ENCODE peak calls at places on chromosomes 12 and 14, in nine cellular contexts. I is AG10803, F is cardiac fibroblast, P is A549, G is endothelial cell of umbilical vein, R is neural progenitor cell, T is thyroid gland, W is dorsolateral prefrontal cortex, N is cardiac muscle cell. C is an unnamed sample.

GRCh38 chr12:88805692-88806091 is 225.4 kb upstream of the KITLG start:
- DNase-seq in I (peak; percentile 64), F (no peak), P (no peak), G (no peak), R (peak; percentile 4), T (no peak), W (no peak), N (no peak), C (no peak)

GRCh38 chr12:68367136-68367535 is 35.0 kb upstream of the MDM1 start:
- DNase-seq in I (no peak), F (no peak), P (no peak), G (no peak), R (no peak), T (no peak), W (no peak), N (no peak), C (no peak)

GRCh38 chr12:106179086-106179485 is 40.3 kb upstream of the NUAK1 start:
- DNase-seq in I (peak; percentile 61), F (no peak), P (no peak), G (no peak), R (peak; percentile 36), T (no peak), W (no peak), N (no peak), C (no peak)

GRCh38 chr12:102444093-102444492 is 36.3 kb downstream of the IGF1 start:
- DNase-seq in I (no peak), F (no peak), P (no peak), G (no peak), R (no peak), T (no peak), W (no peak), N (no peak), C (no peak)

GRCh38 chr14:22920697-22921096 is 1.7 kb upstream of the RBM23 start:
- DNase-seq in I (no peak), F (no peak), P (no peak), G (no peak), R (no peak), T (no peak), W (no peak), N (no peak), C (no peak)

GRCh38 chr12:110015132-110015531 is 15.9 kb downstream of the ANKRD13A start:
- DNase-seq in I (no peak), F (no peak), P (no peak), G (peak; percentile 71), R (no peak), T (no peak), W (no peak), N (no peak), C (no peak)

GRCh38 chr12:116318738-116319050 is 41.2 kb upstream of the MED13L start:
- DNase-seq in I (no peak), F (peak; percentile 31), P (no peak), G (no peak), R (no peak), T (peak; percentile 66), W (no peak), N (no peak), C (no peak)

GRCh38 chr14:55107766-55108554 is 21.1 kb upstream of the LGALS3 start:
- DNase-seq in I (peak; percentile 98), F (peak; percentile 99), P (peak; percentile 71), G (peak; percentile 94), R (no peak), T (peak; percentile 61), W (peak; percentile 79), N (no peak), C (peak; percentile 99)

GRCh38 chr14:100080206-100080605 is 15.0 kb downstream of the EVL start:
- DNase-seq in I (no peak), F (no peak), P (no peak), G (no peak), R (no peak), T (no peak), W (no peak), N (no peak), C (no peak)

GRCh38 chr12:109999983-110000505 is 814 bp downstream of the ANKRD13A start:
- DNase-seq in I (peak; percentile 67), F (peak; percentile 65), P (no peak), G (peak; percentile 43), R (peak; percentile 54), T (peak; percentile 47), W (no peak), N (peak; percentile 19), C (peak; percentile 48)

GRCh38 chr14:61644834-61645233 is 50.5 kb upstream of the HIF1A start:
- DNase-seq in I (no peak), F (no peak), P (no peak), G (no peak), R (peak; percentile 66), T (no peak), W (no peak), N (peak; percentile 28), C (no peak)

GRCh38 chr14:34970665-34971064 is 12.1 kb upstream of the SRP54 start:
- DNase-seq in I (no peak), F (no peak), P (no peak), G (no peak), R (no peak), T (no peak), W (no peak), N (no peak), C (no peak)

GRCh38 chr14:34966413-34966812 is 16.4 kb upstream of the SRP54 start:
- DNase-seq in I (no peak), F (no peak), P (no peak), G (no peak), R (no peak), T (no peak), W (no peak), N (no peak), C (no peak)

GRCh38 chr14:34965912-34966311 is 16.9 kb upstream of the SRP54 start:
- DNase-seq in I (no peak), F (no peak), P (no peak), G (no peak), R (no peak), T (no peak), W (no peak), N (no peak), C (no peak)

DNA sequence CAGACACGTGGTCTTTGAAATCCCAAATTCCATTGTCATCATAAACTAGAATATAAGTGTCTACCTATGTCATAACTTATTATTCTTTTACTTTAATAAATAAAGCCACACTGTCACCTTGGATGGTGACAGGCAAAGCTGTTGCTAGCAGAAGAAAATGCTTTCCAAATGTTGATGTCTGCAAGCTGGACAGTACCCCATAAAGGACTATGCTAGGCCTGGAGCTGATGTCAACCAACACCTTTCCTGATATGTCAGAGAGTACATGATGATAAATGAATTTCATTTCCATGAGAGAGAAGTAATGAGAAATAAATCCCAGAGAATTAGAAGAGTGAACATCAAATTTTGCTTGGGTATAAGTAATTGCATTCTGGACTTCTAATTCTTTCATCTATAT is 17.4 kb upstream of the SRP54 start:
- DNase-seq in I (no peak), F (no peak), P (no peak), G (no peak), R (no peak), T (no peak), W (no peak), N (no peak), C (no peak)
- TF ChIP-seq CTCF in I (no peak), F (no peak), P (no peak), G (no peak), R (no peak), T (no peak), W (no peak), N (no peak), C (no peak)

DNA sequence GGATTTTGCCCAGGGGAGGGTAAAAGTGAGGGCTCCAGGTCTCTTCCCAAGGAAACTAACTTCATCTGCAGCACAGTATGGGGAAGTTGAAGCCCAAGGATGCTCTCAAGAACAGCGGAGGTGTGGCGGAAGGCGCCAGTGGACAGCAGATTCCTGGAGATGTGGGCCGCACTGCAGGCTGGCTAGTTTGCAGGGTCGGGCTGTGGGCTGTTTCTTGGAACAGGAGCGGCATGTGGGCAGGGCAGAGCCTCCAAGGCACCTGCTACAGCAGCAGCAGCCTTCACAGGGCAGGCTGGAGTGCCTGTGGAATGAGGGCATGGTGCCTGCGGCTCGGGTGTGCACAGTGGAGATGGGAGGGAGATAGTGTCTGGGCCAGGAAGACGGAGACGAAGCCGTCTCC is 100.0 kb upstream of the SFSWAP start:
- DNase-seq in I (no peak), F (no peak), P (no peak), G (no peak), R (no peak), T (no peak), W (no peak), N (no peak), C (no peak)
- H3K4me3 ChIP-seq in I (no peak overlapping the region), F (no peak overlapping the region), P (no peak overlapping the region), G (no peak overlapping the region), R (no peak overlapping the region), T (no peak overlapping the region), W (no peak overlapping the region), N (no peak overlapping the region), C (no peak overlapping the region)

DNA sequence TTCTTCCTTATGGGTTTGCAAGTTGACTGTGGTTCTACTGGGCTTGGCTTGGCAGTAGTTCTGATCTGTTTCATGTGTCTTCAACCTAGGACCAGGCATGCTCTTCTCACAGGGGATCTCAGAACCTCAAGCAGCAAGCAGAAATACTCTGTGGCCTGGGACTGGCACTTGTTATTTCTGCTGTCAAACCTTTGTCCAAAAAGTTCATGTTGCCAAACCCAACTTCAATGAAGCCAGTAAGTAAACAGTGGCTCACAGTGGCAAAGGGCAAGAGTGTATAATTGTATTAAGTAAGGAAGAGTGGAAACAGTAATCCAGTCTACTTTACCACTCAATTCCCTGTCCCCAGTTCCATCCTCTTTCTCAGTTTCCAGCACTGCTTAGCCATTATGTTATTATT is 15.7 kb upstream of the HMGA2 start:
- DNase-seq in I (no peak), F (no peak), P (no peak), G (no peak), R (no peak), T (no peak), W (no peak), N (no peak), C (no peak)
- TF ChIP-seq CTCF in I (no peak), F (no peak), P (no peak), G (no peak), R (no peak), T (no peak), W (no peak), N (no peak), C (no peak)

GRCh38 chr12:123892180-123892559 is 80.5 kb downstream of the CCDC92 start:
- DNase-seq in I (no peak), F (no peak), P (no peak), G (no peak), R (no peak), T (no peak), W (no peak), N (no peak), C (no peak)

GRCh38 chr12:123891011-123891410 is 81.6 kb downstream of the CCDC92 start:
- DNase-seq in I (no peak), F (no peak), P (no peak), G (no peak), R (no peak), T (no peak), W (no peak), N (no peak), C (no peak)

GRCh38 chr12:123891516-123892179 is 81.0 kb downstream of the CCDC92 start:
- DNase-seq in I (no peak), F (no peak), P (no peak), G (no peak), R (peak; percentile 15), T (no peak), W (no peak), N (no peak), C (no peak)

GRCh38 chr12:123893276-123893675 is 79.4 kb downstream of the CCDC92 start:
- DNase-seq in I (no peak), F (no peak), P (no peak), G (no peak), R (no peak), T (no peak), W (no peak), N (no peak), C (no peak)

GRCh38 chr12:123892853-123893252 is 79.8 kb downstream of the CCDC92 start:
- DNase-seq in I (no peak), F (no peak), P (no peak), G (no peak), R (no peak), T (no peak), W (no peak), N (peak; percentile 54), C (no peak)
- H3K4me3 ChIP-seq in I (no peak overlapping the region), F (no peak overlapping the region), P (no peak overlapping the region), G (no peak overlapping the region), R (no peak overlapping the region), T (no peak overlapping the region), W (no peak overlapping the region), N (no peak overlapping the region), C (no peak overlapping the region)

C was measured in fibroblast of pulmonary artery.